ENCODE peak calls at places on chromosomes 3 and 15, in ten cellular contexts. R, M, L, T, P, N, G, Z, K and S are unnamed samples. For H3K4me1, the result is how much of the 10 kb centered on the place peaks cover.

GRCh38 chr3:97934980-97935695 is 37.1 kb downstream of the RIOX2 start:
- DNase-seq in T (no peak), M (no peak), R (no peak), K (no peak), G (no peak), P (no peak), N (no peak), L (no peak), Z (no peak), S (no peak)

GRCh38 chr3:46393554-46394434 is 13.1 kb downstream of the CCR5AS start:
- DNase-seq in G (peak), K (no peak), N (peak), R (no peak), T (no peak), M (no peak), P (no peak), L (no peak), Z (no peak), S (no peak)

GRCh38 chr3:131702156-131702555 is 199.4 kb upstream of the MRPL3 start:
- DNase-seq in K (no peak), L (no peak), P (no peak), R (no peak), Z (no peak), T (no peak), M (no peak), G (no peak), N (no peak), S (no peak)

GRCh38 chr3:118987466-118987865 is 47.2 kb downstream of the IGSF11 start:
- DNase-seq in G (no peak), M (no peak), R (peak), P (no peak), N (no peak), T (no peak), Z (peak), L (no peak), K (peak), S (peak)

GRCh38 chr3:861721-862120 is 231.1 kb upstream of the CNTN6 start:
- DNase-seq in R (no peak), P (no peak), G (no peak), L (no peak), M (no peak), Z (no peak), K (no peak), T (no peak), N (no peak), S (no peak)

GRCh38 chr3:141243295-141243707 is 11.7 kb downstream of the PXYLP1 start:
- DNase-seq in G (no peak), M (no peak), P (no peak), K (no peak), T (no peak), L (peak), R (peak), Z (no peak), N (no peak), S (no peak)

GRCh38 chr3:159926573-159926972 is 62.1 kb upstream of the IL12A start:
- DNase-seq in M (no peak), R (no peak), K (no peak), P (no peak), L (no peak), G (no peak), T (no peak), Z (no peak), N (no peak), S (no peak)

GRCh38 chr15:60620707-60621106 is 141.8 kb upstream of the ICE2 start:
- DNase-seq in R (peak), T (no peak), K (peak), P (no peak), Z (no peak), N (no peak), L (peak), M (no peak), G (no peak), S (peak)

GRCh38 chr3:196941846-196942225 is 492 bp downstream of the NCBP2 start:
- DNase-seq in T (peak), G (peak), Z (peak), P (no peak), L (peak), R (peak), M (no peak), N (peak), K (peak), S (peak)

GRCh38 chr15:78878356-78878755 is 5.7 kb downstream of the MORF4L1 start:
- DNase-seq in K (no peak), L (no peak), R (no peak), N (no peak), G (no peak), P (no peak), Z (no peak), M (no peak), T (no peak), S (no peak)

GRCh38 chr3:120636790-120637401 is 40.8 kb downstream of the NDUFB4 start:
- DNase-seq in R (no peak), P (no peak), M (no peak), T (no peak), L (no peak), N (no peak), K (no peak), Z (no peak), G (no peak), S (no peak)

GRCh38 chr3:52851348-52851747 is 16.5 kb upstream of the MUSTN1 start:
- DNase-seq in N (no peak), K (peak), T (no peak), L (no peak), R (peak), P (no peak), M (peak), Z (no peak), G (peak), S (no peak)

GRCh38 chr15:52349062-52349700 is 53.6 kb upstream of the MYO5C start:
- DNase-seq in Z (no peak), L (no peak), M (no peak), G (no peak), K (no peak), N (no peak), P (no peak), T (no peak), R (no peak), S (no peak)

GRCh38 chr3:129311054-129311902 is 32.6 kb downstream of the HMCES start:
- DNase-seq in Z (no peak), R (no peak), L (peak), G (peak), P (no peak), N (no peak), M (no peak), K (no peak), T (no peak), S (no peak)

GRCh38 chr3:37905987-37906674 is 44.5 kb downstream of the CTDSPL start:
- DNase-seq in N (no peak), K (peak), T (no peak), G (no peak), Z (no peak), M (no peak), R (peak), L (no peak), P (no peak), S (no peak)

GRCh38 chr3:144458283-144458682 is 486.7 kb downstream of the DIPK2A start:
- DNase-seq in K (no peak), M (no peak), T (no peak), P (no peak), Z (no peak), G (no peak), R (no peak), L (no peak), N (no peak), S (no peak)

GRCh38 chr3:49607105-49607591 is 52.9 kb downstream of the BSN start:
- DNase-seq in M (no peak), P (no peak), Z (peak), K (no peak), N (no peak), R (peak), G (no peak), T (no peak), L (no peak), S (no peak)

GRCh38 chr3:44685128-44685800 is 27.2 kb upstream of the ZNF502 start:
- DNase-seq in T (peak), K (peak), N (peak), Z (peak), L (peak), R (peak), G (peak), P (peak), M (peak), S (peak)

GRCh38 chr3:113601240-113601639 is 68.9 kb downstream of the SIDT1 start:
- DNase-seq in K (no peak), G (no peak), P (no peak), T (no peak), R (no peak), M (no peak), L (no peak), Z (no peak), N (no peak), S (no peak)

GRCh38 chr3:175763948-175764347 is 904.8 kb downstream of the NAALADL2 start:
- DNase-seq in K (no peak), N (no peak), R (no peak), M (no peak), P (no peak), G (no peak), Z (no peak), T (no peak), L (no peak), S (no peak)

GRCh38 chr3:63709576-63709975 is 57.1 kb downstream of the SNTN start:
- DNase-seq in N (no peak), P (no peak), G (no peak), L (no peak), R (no peak), M (no peak), Z (no peak), K (no peak), T (no peak), S (no peak)

GRCh38 chr15:70541511-70541910 is 221.8 kb downstream of the UACA start:
- DNase-seq in K (no peak), G (no peak), T (no peak), Z (no peak), L (peak), M (no peak), P (no peak), N (no peak), R (peak), S (no peak)

GRCh38 chr15:101487060-101487459 is 2.4 kb downstream of the PCSK6 start:
- DNase-seq in L (peak), Z (no peak), K (no peak), G (no peak), N (no peak), R (no peak), P (no peak), M (no peak), T (no peak), S (no peak)
- H3K4me1 ChIP-seq in L (under half), Z (under half), K (under half), G (under half), N (under half), R (under half), P (under half), M (under half), T (under half), S (under half)

GRCh38 chr3:158200973-158201372 is 91.1 kb downstream of the RSRC1 start:
- DNase-seq in K (no peak), T (no peak), M (no peak), Z (no peak), L (no peak), N (no peak), G (no peak), P (no peak), R (no peak), S (no peak)

GRCh38 chr3:158205324-158205723 is 95.4 kb downstream of the RSRC1 start:
- DNase-seq in K (no peak), T (no peak), M (no peak), L (no peak), N (no peak), G (no peak), R (no peak), Z (no peak), P (no peak), S (no peak)

DNA sequence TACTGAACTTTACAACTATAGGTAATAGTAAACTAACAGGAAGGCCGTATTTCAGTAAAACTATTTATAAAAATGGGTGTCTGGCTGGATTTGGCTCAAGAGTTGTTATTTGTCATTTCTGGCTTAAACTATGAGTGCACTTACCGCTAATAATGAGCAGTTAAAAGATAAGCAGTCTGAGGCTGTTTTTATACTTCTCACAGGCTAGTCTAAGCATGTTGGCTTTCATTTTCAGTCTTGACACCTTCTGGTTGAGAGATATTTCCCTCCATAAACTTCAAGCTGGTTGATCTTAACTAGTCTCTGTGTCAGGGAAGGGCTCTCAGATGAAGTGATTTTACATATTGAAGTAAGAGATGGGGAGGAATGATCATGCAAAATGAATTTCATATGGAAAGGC is 96.1 kb downstream of the RSRC1 start:
- DNase-seq in P (no peak), N (no peak), L (no peak), G (no peak), R (no peak), T (no peak), M (no peak), Z (no peak), K (no peak), S (no peak)
- TF ChIP-seq CTCF in P (no peak), N (no peak), L (no peak), G (no peak), R (no peak), T (no peak), M (no peak), Z (no peak), K (no peak), S (no peak)

GRCh38 chr15:99508807-99509311 is 56.9 kb upstream of the MEF2A start:
- DNase-seq in Z (no peak), L (no peak), R (peak), T (no peak), K (no peak), M (no peak), N (no peak), P (no peak), G (no peak), S (no peak)
- H3K4me1 ChIP-seq in Z (half or more), L (under half), R (under half), T (under half), K (under half), M (under half), N (half or more), P (under half), G (under half), S (under half)

GRCh38 chr15:48954538-48954937 is 9.2 kb downstream of the SHC4 start:
- DNase-seq in R (no peak), G (no peak), N (no peak), Z (no peak), M (no peak), P (no peak), L (peak), K (no peak), T (no peak), S (no peak)
- TF ChIP-seq CTCF in R (no peak), G (no peak), N (no peak), Z (no peak), M (no peak), P (no peak), L (peak), K (no peak), T (no peak), S (no peak)

GRCh38 chr3:32859604-32860237 is 41.9 kb downstream of the TRIM71 start:
- DNase-seq in Z (no peak), R (no peak), K (no peak), L (no peak), M (no peak), P (no peak), G (no peak), T (no peak), N (no peak), S (no peak)
- H3K4me1 ChIP-seq in Z (under half), R (under half), K (under half), L (under half), M (under half), P (under half), G (under half), T (under half), N (under half), S (under half)

GRCh38 chr15:65021475-65021874 is 8.0 kb downstream of the MTFMT start:
- DNase-seq in R (no peak), L (no peak), T (no peak), M (no peak), P (no peak), N (no peak), G (no peak), Z (no peak), K (no peak), S (no peak)

DNA sequence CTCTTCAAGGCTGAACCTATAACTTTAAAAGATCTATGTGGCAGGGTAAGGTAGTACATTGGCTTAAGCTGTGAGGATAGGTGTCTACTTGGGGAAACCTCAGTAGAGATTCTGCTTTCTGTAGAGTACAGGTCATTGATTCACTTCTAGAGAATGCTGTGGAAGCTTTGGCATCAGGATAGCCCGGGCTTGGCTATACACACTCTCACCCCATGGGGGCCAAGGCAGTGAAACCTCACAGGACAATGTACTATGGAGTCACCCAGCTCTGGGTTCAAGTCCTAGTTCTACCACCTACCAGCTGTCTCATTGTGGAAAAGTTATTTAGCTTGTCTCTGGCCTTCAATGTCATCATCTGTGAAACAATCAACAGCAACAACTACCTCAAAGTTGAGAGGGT is 9.0 kb downstream of the MTFMT start:
- DNase-seq in L (no peak), N (no peak), T (no peak), G (no peak), M (no peak), K (no peak), P (no peak), R (no peak), Z (no peak), S (no peak)
- TF ChIP-seq CTCF in L (no peak), N (no peak), T (no peak), G (no peak), M (no peak), K (no peak), P (no peak), R (no peak), Z (no peak), S (no peak)

GRCh38 chr3:31908391-31909097 is 72.5 kb downstream of the OSBPL10 start:
- DNase-seq in P (no peak), Z (no peak), N (no peak), R (no peak), G (no peak), L (no peak), T (no peak), M (no peak), K (no peak), S (no peak)
- H3K4me1 ChIP-seq in P (under half), Z (under half), N (under half), R (under half), G (under half), L (under half), T (under half), M (under half), K (under half), S (under half)